ENCODE peak calls at places on chromosomes 16 and 17, in five cellular contexts. P, M, B, E and D are unnamed samples.

GRCh38 chr16:65373095-65373494 is 251.2 kb upstream of the CDH11 start:
- DNase-seq in P (no peak), M (no peak), B (no peak), E (no peak), D (no peak)

GRCh38 chr16:66387817-66388332 is 21.4 kb downstream of the CDH5 start:
- DNase-seq in P (no peak), M (no peak), B (no peak), E (peak), D (no peak)

GRCh38 chr17:76734080-76734840 is 2.9 kb downstream of the SRSF2 start:
- DNase-seq in P (no peak), M (no peak), B (no peak), E (no peak), D (no peak)

GRCh38 chr16:13306153-13306552 is 404.8 kb downstream of the SHISA9 start:
- DNase-seq in P (no peak), M (no peak), B (no peak), E (no peak), D (no peak)

GRCh38 chr17:40014375-40014980 is 762 bp upstream of the CSF3 start:
- DNase-seq in P (no peak), M (no peak), B (no peak), E (no peak), D (no peak)

GRCh38 chr17:57604771-57605733 is 140.0 kb downstream of the CCDC182 start:
- DNase-seq in P (no peak), M (peak), B (peak), E (peak), D (peak)

GRCh38 chr17:32920293-32920692 is 7.7 kb upstream of the TMEM98 start:
- DNase-seq in P (no peak), M (no peak), B (no peak), E (no peak), D (no peak)

GRCh38 chr17:66915204-66915611 is 49.3 kb upstream of the CACNG4 start:
- DNase-seq in P (no peak), M (no peak), B (no peak), E (peak), D (peak)

GRCh38 chr16:31471241-31471874 is 594 bp upstream of the TGFB1I1 start:
- DNase-seq in P (no peak), M (no peak), B (no peak), E (peak), D (no peak)

GRCh38 chr17:39205112-39205526 is 5.0 kb downstream of the RPL19 start:
- DNase-seq in P (no peak), M (no peak), B (no peak), E (no peak), D (no peak)

GRCh38 chr17:82502207-82502606 is 17.3 kb upstream of the FOXK2 start:
- DNase-seq in P (no peak), M (no peak), B (no peak), E (no peak), D (no peak)

GRCh38 chr17:63988741-63989621 is 9.2 kb upstream of the PRR29 start:
- DNase-seq in P (no peak), M (no peak), B (no peak), E (no peak), D (peak)

GRCh38 chr17:45787656-45788055 is 3.5 kb downstream of the CRHR1 start:
- DNase-seq in P (no peak), M (no peak), B (no peak), E (no peak), D (no peak)

GRCh38 chr16:3654249-3654991 is at the start of gene DNASE1:
- DNase-seq in P (peak), M (peak), B (no peak), E (peak), D (peak)

GRCh38 chr17:35568561-35568960 is 7.9 kb upstream of the SLFN14 start:
- DNase-seq in P (no peak), M (no peak), B (no peak), E (peak), D (peak)

GRCh38 chr16:87584271-87584670 is 18.0 kb upstream of the JPH3 start:
- DNase-seq in P (no peak), M (no peak), B (no peak), E (no peak), D (no peak)

GRCh38 chr17:41325611-41326010 is 10.1 kb upstream of the KRTAP17-1 start:
- DNase-seq in P (no peak), M (no peak), B (no peak), E (no peak), D (no peak)

GRCh38 chr17:38742431-38743308 is 5.5 kb downstream of the PCGF2 start:
- DNase-seq in P (no peak), M (no peak), B (peak), E (peak), D (peak)

GRCh38 chr16:25109643-25110042 is 1.9 kb upstream of the LCMT1 start:
- DNase-seq in P (no peak), M (no peak), B (no peak), E (peak), D (peak)

GRCh38 chr17:52517176-52517575 is 358.7 kb upstream of the CA10 start:
- DNase-seq in P (no peak), M (no peak), B (no peak), E (no peak), D (no peak)

GRCh38 chr17:2892305-2892971 is 96.2 kb downstream of the RAP1GAP2 start:
- DNase-seq in P (no peak), M (no peak), B (no peak), E (no peak), D (peak)

GRCh38 chr16:69179255-69180010 is 7.5 kb upstream of the SNTB2 start:
- DNase-seq in P (no peak), M (peak), B (no peak), E (peak), D (no peak)

GRCh38 chr16:85321856-85322271 is 209.6 kb upstream of the CIBAR2 start:
- DNase-seq in P (no peak), M (no peak), B (no peak), E (peak), D (peak)

GRCh38 chr16:64089697-64090096 is 1032.2 kb downstream of the CDH11 start:
- DNase-seq in P (no peak), M (peak), B (peak), E (no peak), D (no peak)

GRCh38 chr16:82612263-82612662 is 14.5 kb upstream of the CDH13 start:
- DNase-seq in P (no peak), M (no peak), B (no peak), E (no peak), D (no peak)

GRCh38 chr17:72931635-72932034 is 160.9 kb downstream of the SLC39A11 start:
- DNase-seq in P (no peak), M (no peak), B (no peak), E (no peak), D (peak)

GRCh38 chr16:49282690-49283375 is 1.2 kb upstream of the CBLN1 start:
- DNase-seq in P (no peak), M (peak), B (no peak), E (no peak), D (no peak)

GRCh38 chr16:351804-352520 is 561 bp downstream of the AXIN1 start:
- DNase-seq in P (no peak), M (peak), B (no peak), E (no peak), D (peak)

GRCh38 chr17:57940217-57940616 is 15.0 kb downstream of the CUEDC1 start:
- DNase-seq in P (no peak), M (peak), B (no peak), E (peak), D (no peak)

GRCh38 chr17:45299311-45299710 is 17.5 kb downstream of the MAP3K14 start:
- DNase-seq in P (no peak), M (no peak), B (peak), E (no peak), D (no peak)

GRCh38 chr16:70430667-70431536 is 8.0 kb downstream of the ST3GAL2 start:
- DNase-seq in P (no peak), M (peak), B (no peak), E (no peak), D (no peak)

GRCh38 chr17:61409301-61410099 is 9.9 kb downstream of the TBX2 start:
- DNase-seq in P (no peak), M (peak), B (no peak), E (peak), D (peak)

GRCh38 chr17:4599505-4600281 is 15.4 kb downstream of the SMTNL2 start:
- DNase-seq in P (no peak), M (no peak), B (no peak), E (peak), D (no peak)

GRCh38 chr17:67218385-67218950 is 26.5 kb downstream of the HELZ start:
- DNase-seq in P (no peak), M (no peak), B (no peak), E (no peak), D (no peak)

GRCh38 chr16:50238314-50238713 is 28.0 kb upstream of the ADCY7 start:
- DNase-seq in P (no peak), M (no peak), B (no peak), E (no peak), D (no peak)

GRCh38 chr17:83073389-83074063 is 5.9 kb upstream of the METRNL start:
- DNase-seq in P (no peak), M (no peak), B (no peak), E (peak), D (peak)

GRCh38 chr17:77354420-77354720 is 213.6 kb downstream of the SEC14L1 start:
- DNase-seq in P (no peak), M (no peak), B (no peak), E (no peak), D (peak)

GRCh38 chr17:49576121-49576905 is 642 bp downstream of the NXPH3 start:
- DNase-seq in P (no peak), M (no peak), B (no peak), E (no peak), D (no peak)

GRCh38 chr16:30775381-30776099 is 11.5 kb downstream of the ZNF629 start:
- DNase-seq in P (peak), M (peak), B (no peak), E (peak), D (peak)